ENCODE peak calls at places on chromosomes 4 and X, in eight cellular contexts. I is breast epithelium, O is endothelial cell of umbilical vein, Q is upper lobe of left lung, V is spleen, B is prostate gland, P is HepG2, S is GM12892. C is an unnamed sample.

GRCh38 chrX:15761564-15762191 is 23.6 kb downstream of the CA5B start:
- DNase-seq in I (no peak), O (peak), Q (no peak), V (no peak), B (no peak), P (no peak), S (no peak), C (no peak)

GRCh38 chr4:120211408-120212015 is 144.9 kb upstream of the MAD2L1 start:
- DNase-seq in I (no peak), O (no peak), Q (no peak), V (no peak), B (no peak), P (no peak), S (no peak), C (no peak)

GRCh38 chr4:170940043-170940724 is 850.4 kb upstream of the AADAT start:
- DNase-seq in I (no peak), O (no peak), Q (no peak), V (peak), B (no peak), P (no peak), S (no peak), C (no peak)

GRCh38 chr4:113958766-113959540 is 20.5 kb downstream of the ARSJ start:
- DNase-seq in I (no peak), O (peak), Q (no peak), V (no peak), B (peak), P (peak), S (no peak), C (no peak)

GRCh38 chr4:1300466-1301455 is 11.1 kb downstream of the MAEA start:
- DNase-seq in I (no peak), O (no peak), Q (peak), V (peak), B (no peak), P (no peak), S (no peak), C (no peak)

GRCh38 chr4:14888790-14889189 is 113.5 kb upstream of the CPEB2 start:
- DNase-seq in I (no peak), O (no peak), Q (no peak), V (no peak), B (no peak), P (no peak), S (no peak), C (no peak)

GRCh38 chr4:20046179-20046578 is 205.5 kb upstream of the SLIT2 start:
- DNase-seq in I (no peak), O (no peak), Q (no peak), V (no peak), B (no peak), P (no peak), S (no peak), C (no peak)

GRCh38 chrX:96453139-96453538 is 231.5 kb upstream of the DIAPH2 start:
- DNase-seq in I (no peak), O (no peak), Q (no peak), V (no peak), B (no peak), P (peak), S (no peak), C (no peak)

GRCh38 chrX:39253551-39253950 is 452.3 kb downstream of the MID1IP1 start:
- DNase-seq in I (no peak), O (no peak), Q (no peak), V (no peak), B (no peak), P (no peak), S (no peak), C (no peak)

GRCh38 chr4:80033581-80033980 is 39.4 kb downstream of the ANTXR2 start:
- DNase-seq in I (no peak), O (no peak), Q (no peak), V (no peak), B (no peak), P (no peak), S (no peak), C (no peak)

GRCh38 chr4:38050560-38051350 is 90.6 kb downstream of the PTTG2 start:
- DNase-seq in I (no peak), O (peak), Q (no peak), V (no peak), B (no peak), P (no peak), S (no peak), C (no peak)

GRCh38 chr4:28973591-28974350 is 1746.4 kb upstream of the PCDH7 start:
- DNase-seq in I (no peak), O (no peak), Q (no peak), V (no peak), B (no peak), P (no peak), S (no peak), C (no peak)

GRCh38 chr4:174358823-174359222 is 75.1 kb downstream of the CEP44 start:
- DNase-seq in I (no peak), O (no peak), Q (no peak), V (no peak), B (no peak), P (no peak), S (no peak), C (no peak)

GRCh38 chr4:172009461-172009860 is 196.3 kb downstream of the GALNTL6 start:
- DNase-seq in I (no peak), O (no peak), Q (no peak), V (no peak), B (no peak), P (no peak), S (no peak), C (no peak)

GRCh38 chr4:54683616-54684346 is 26.0 kb downstream of the KIT start:
- DNase-seq in I (no peak), O (peak), Q (no peak), V (no peak), B (no peak), P (peak), S (peak), C (no peak)

GRCh38 chrX:42519666-42520231 is 258.2 kb downstream of the PPP1R2C start:
- DNase-seq in I (no peak), O (peak), Q (no peak), V (no peak), B (no peak), P (no peak), S (no peak), C (no peak)

GRCh38 chrX:154295664-154296310 is at the start of gene TKTL1:
- DNase-seq in I (no peak), O (no peak), Q (no peak), V (peak), B (no peak), P (no peak), S (no peak), C (no peak)

GRCh38 chr4:6388713-6389112 is 83.7 kb downstream of the PPP2R2C start:
- DNase-seq in I (no peak), O (no peak), Q (no peak), V (no peak), B (no peak), P (no peak), S (no peak), C (no peak)

DNA sequence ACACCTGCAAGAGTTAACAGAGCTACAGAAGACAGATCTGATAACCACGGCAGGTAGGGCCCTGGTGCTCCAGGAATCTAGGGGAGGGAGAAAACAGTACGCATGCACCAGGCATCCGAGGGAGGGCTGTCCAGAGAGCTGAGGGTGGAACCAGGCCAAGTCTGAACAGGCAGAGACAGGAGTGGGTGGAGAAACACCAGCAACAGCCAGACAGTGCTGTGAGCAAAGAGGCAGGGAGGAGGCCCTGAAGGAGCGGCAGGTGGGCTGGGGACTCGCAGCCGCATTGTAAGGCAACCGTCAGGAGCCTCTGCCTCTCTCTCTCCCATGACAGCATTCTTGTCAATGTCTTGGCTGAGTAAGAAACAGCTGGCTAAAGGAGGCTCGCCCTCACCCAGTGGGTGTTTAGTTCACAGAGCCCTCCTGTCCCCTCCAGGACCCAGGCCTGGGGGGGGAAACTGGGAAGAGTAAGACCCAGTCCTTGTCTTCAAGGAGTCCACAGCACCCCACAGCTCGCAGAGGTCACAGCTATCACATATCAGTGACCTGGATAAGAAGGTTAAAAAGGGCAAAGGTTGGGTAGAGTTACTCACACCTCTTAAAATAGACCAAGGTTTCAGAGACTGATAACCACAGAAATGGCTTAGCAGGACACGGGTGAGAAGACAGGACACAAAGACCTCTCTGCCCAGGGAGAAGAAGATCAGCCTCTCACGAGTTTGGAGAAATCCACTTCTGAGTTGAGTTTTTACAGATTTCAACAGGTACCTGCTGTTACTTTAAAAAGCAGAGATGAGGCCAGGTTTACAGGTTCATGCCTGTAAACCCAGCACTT is 10.5 kb downstream of the ACSL1 start:
- DNase-seq in I (peak), O (peak), Q (no peak), V (peak), B (peak), P (peak), S (peak), C (peak)
- TF ChIP-seq POLR2A in I (no peak), O (no peak), Q (no peak), V (no peak), B (peak), P (no peak), S (peak), C (no peak)

GRCh38 chr4:8573266-8573665 is 6.9 kb upstream of the GPR78 start:
- DNase-seq in I (no peak), O (no peak), Q (no peak), V (peak), B (no peak), P (no peak), S (no peak), C (no peak)
- TF ChIP-seq POLR2AphosphoS5 in I (no peak), O (no peak), Q (no peak), V (no peak), B (no peak), P (no peak), S (no peak), C (no peak)

GRCh38 chr4:67700874-67701850 is at the start of gene UBA6:
- DNase-seq in I (peak), O (peak), Q (peak), V (peak), B (peak), P (peak), S (peak), C (peak)
- TF ChIP-seq POLR2A in I (no peak), O (peak), Q (peak), V (no peak), B (peak), P (peak), S (peak), C (no peak)

GRCh38 chr4:138199568-138200235 is 42.4 kb downstream of the SLC7A11 start:
- DNase-seq in I (no peak), O (peak), Q (no peak), V (no peak), B (peak), P (peak), S (no peak), C (no peak)
- TF ChIP-seq POLR2AphosphoS5 in I (no peak), O (no peak), Q (no peak), V (no peak), B (peak), P (no peak), S (no peak), C (no peak)

GRCh38 chrX:120468825-120469525 is at the start of gene LAMP2:
- DNase-seq in I (peak), O (peak), Q (peak), V (peak), B (peak), P (peak), S (peak), C (peak)
- TF ChIP-seq POLR2A in I (peak), O (peak), Q (peak), V (peak), B (peak), P (peak), S (no peak), C (peak)

GRCh38 chr4:82500830-82501229 is 61.0 kb downstream of the TMEM150C start:
- DNase-seq in I (no peak), O (no peak), Q (no peak), V (no peak), B (no peak), P (no peak), S (no peak), C (no peak)
- TF ChIP-seq POLR2AphosphoS5 in I (no peak), O (no peak), Q (no peak), V (no peak), B (no peak), P (no peak), S (no peak), C (no peak)

C was measured in suprapubic skin.